ENCODE peak calls at places on chromosomes 7 and 10, in six cellular contexts. One of them, this sample, is unnamed.

GRCh38 chr10:4770766-4771553 is 55.0 kb upstream of the AKR1E2 start:
- DNase-seq in effector CD8-positive, alpha-beta T cell: no peak
- DNase-seq in AG09319: peak; percentile 59
- DNase-seq in glutamatergic neuron: no peak
- DNase-seq in globus pallidus: peak; percentile 8
- DNase-seq in AML-193: peak; percentile 2
- DNase-seq in this sample: peak; percentile 17

GRCh38 chr7:125130173-125130572 is 200.5 kb upstream of the POT1 start:
- DNase-seq in effector CD8-positive, alpha-beta T cell: no peak
- DNase-seq in AG09319: no peak
- DNase-seq in glutamatergic neuron: no peak
- DNase-seq in globus pallidus: no peak
- DNase-seq in AML-193: no peak
- DNase-seq in this sample: no peak

GRCh38 chr7:107432261-107432660 is 37.6 kb upstream of the GPR22 start:
- DNase-seq in effector CD8-positive, alpha-beta T cell: no peak
- DNase-seq in globus pallidus: no peak
- DNase-seq in glutamatergic neuron: no peak
- DNase-seq in AG09319: no peak
- DNase-seq in AML-193: no peak
- DNase-seq in this sample: no peak

GRCh38 chr10:72016608-72017310 is 52.6 kb downstream of the CHST3 start:
- DNase-seq in effector CD8-positive, alpha-beta T cell: no peak
- DNase-seq in globus pallidus: peak; percentile 57
- DNase-seq in AG09319: no peak
- DNase-seq in glutamatergic neuron: no peak
- DNase-seq in AML-193: no peak
- DNase-seq in this sample: peak; percentile 45

GRCh38 chr7:47763063-47763974 is 181.4 kb upstream of the TNS3 start:
- DNase-seq in glutamatergic neuron: no peak
- DNase-seq in AG09319: peak; percentile 72
- DNase-seq in AML-193: no peak
- DNase-seq in globus pallidus: no peak
- DNase-seq in effector CD8-positive, alpha-beta T cell: no peak
- DNase-seq in this sample: no peak

GRCh38 chr7:47968852-47969774 is 10.3 kb downstream of the HUS1 start:
- DNase-seq in globus pallidus: peak; percentile 51
- DNase-seq in AML-193: peak; percentile 19
- DNase-seq in glutamatergic neuron: peak; percentile 93
- DNase-seq in effector CD8-positive, alpha-beta T cell: peak; percentile 13
- DNase-seq in AG09319: no peak
- DNase-seq in this sample: peak; percentile 74

GRCh38 chr7:14751461-14751860 is 151.1 kb downstream of the DGKB start:
- DNase-seq in AML-193: peak; percentile 88
- DNase-seq in AG09319: no peak
- DNase-seq in effector CD8-positive, alpha-beta T cell: no peak
- DNase-seq in globus pallidus: no peak
- DNase-seq in glutamatergic neuron: no peak
- DNase-seq in this sample: no peak

GRCh38 chr10:47029181-47029971 is 118.1 kb downstream of the PTPN20 start:
- DNase-seq in AML-193: no peak
- DNase-seq in globus pallidus: no peak
- DNase-seq in AG09319: no peak
- DNase-seq in effector CD8-positive, alpha-beta T cell: no peak
- DNase-seq in glutamatergic neuron: no peak
- DNase-seq in this sample: no peak

GRCh38 chr7:150931199-150931869 is 46.8 kb downstream of the KCNH2 start:
- DNase-seq in AG09319: no peak
- DNase-seq in globus pallidus: no peak
- DNase-seq in glutamatergic neuron: no peak
- DNase-seq in effector CD8-positive, alpha-beta T cell: peak; percentile 9
- DNase-seq in AML-193: no peak
- DNase-seq in this sample: no peak

GRCh38 chr10:101559596-101560292 is 28.3 kb downstream of the POLL start:
- DNase-seq in AML-193: no peak
- DNase-seq in glutamatergic neuron: no peak
- DNase-seq in effector CD8-positive, alpha-beta T cell: no peak
- DNase-seq in AG09319: no peak
- DNase-seq in globus pallidus: no peak
- DNase-seq in this sample: no peak

GRCh38 chr7:155263522-155264197 is 34.0 kb upstream of the INSIG1 start:
- DNase-seq in AML-193: no peak
- DNase-seq in effector CD8-positive, alpha-beta T cell: no peak
- DNase-seq in glutamatergic neuron: no peak
- DNase-seq in AG09319: no peak
- DNase-seq in globus pallidus: no peak
- DNase-seq in this sample: no peak

GRCh38 chr7:128172151-128172550 is 68.9 kb upstream of the LEP start:
- DNase-seq in glutamatergic neuron: no peak
- DNase-seq in effector CD8-positive, alpha-beta T cell: no peak
- DNase-seq in globus pallidus: no peak
- DNase-seq in AG09319: no peak
- DNase-seq in AML-193: no peak
- DNase-seq in this sample: no peak

GRCh38 chr7:18457832-18458231 is 37.7 kb upstream of the HDAC9 start:
- DNase-seq in globus pallidus: no peak
- DNase-seq in glutamatergic neuron: no peak
- DNase-seq in AG09319: no peak
- DNase-seq in AML-193: no peak
- DNase-seq in effector CD8-positive, alpha-beta T cell: no peak
- DNase-seq in this sample: no peak

GRCh38 chr10:30433779-30434272 is at the start of gene MAP3K8:
- DNase-seq in effector CD8-positive, alpha-beta T cell: peak; percentile 78
- DNase-seq in globus pallidus: peak; percentile 80
- DNase-seq in glutamatergic neuron: peak; percentile 82
- DNase-seq in AG09319: peak; percentile 64
- DNase-seq in AML-193: peak; percentile 94
- DNase-seq in this sample: peak; percentile 89

GRCh38 chr7:79722217-79722616 is 268.8 kb upstream of the MAGI2 start:
- DNase-seq in AML-193: no peak
- DNase-seq in AG09319: no peak
- DNase-seq in effector CD8-positive, alpha-beta T cell: no peak
- DNase-seq in glutamatergic neuron: no peak
- DNase-seq in globus pallidus: no peak
- DNase-seq in this sample: no peak

GRCh38 chr7:104960741-104961479 is 53.1 kb upstream of the KMT2E start:
- DNase-seq in glutamatergic neuron: no peak
- DNase-seq in AG09319: no peak
- DNase-seq in effector CD8-positive, alpha-beta T cell: no peak
- DNase-seq in globus pallidus: peak; percentile 66
- DNase-seq in AML-193: peak; percentile 99
- DNase-seq in this sample: peak; percentile 74

GRCh38 chr10:72263613-72264241 is 10.0 kb upstream of the DDIT4 start:
- DNase-seq in AML-193: no peak
- DNase-seq in AG09319: no peak
- DNase-seq in effector CD8-positive, alpha-beta T cell: no peak
- DNase-seq in globus pallidus: no peak
- DNase-seq in glutamatergic neuron: no peak
- DNase-seq in this sample: no peak

GRCh38 chr10:107163086-107163880 is 1.2 kb downstream of the SORCS1 start:
- DNase-seq in globus pallidus: no peak
- DNase-seq in AG09319: no peak
- DNase-seq in AML-193: no peak
- DNase-seq in effector CD8-positive, alpha-beta T cell: no peak
- DNase-seq in glutamatergic neuron: no peak
- DNase-seq in this sample: no peak

GRCh38 chr7:47035522-47035921 is 546.4 kb downstream of the TNS3 start:
- DNase-seq in glutamatergic neuron: no peak
- DNase-seq in AG09319: no peak
- DNase-seq in globus pallidus: no peak
- DNase-seq in AML-193: no peak
- DNase-seq in effector CD8-positive, alpha-beta T cell: no peak
- DNase-seq in this sample: no peak

GRCh38 chr7:148807451-148807850 is 76.6 kb downstream of the EZH2 start:
- DNase-seq in AG09319: no peak
- DNase-seq in globus pallidus: no peak
- DNase-seq in glutamatergic neuron: no peak
- DNase-seq in effector CD8-positive, alpha-beta T cell: no peak
- DNase-seq in AML-193: no peak
- DNase-seq in this sample: no peak

This sample was measured in Ammon's horn.